ENCODE peak calls at places on chromosomes 4 and X, in six cellular contexts. One of them, this sample, is unnamed.
A peak's percentile ranks its signal among the peaks of the same experiment; 100 is the strongest.

GRCh38 chr4:3303840-3304715 is 11.3 kb downstream of the RGS12 start:
- DNase-seq in globus pallidus: no peak
- DNase-seq in SHP77: no peak
- DNase-seq in GM12892: no peak
- DNase-seq in M059J: no peak
- DNase-seq in activated CD4-positive, alpha-beta T cell treated with anti-CD3 and anti-CD28 coated beads, Interleukin-2, amount 50 U/mL, for 48 hours: no peak
- DNase-seq in this sample: no peak

GRCh38 chr4:80322716-80323115 is 12.8 kb upstream of the CFAP299 start:
- DNase-seq in GM12892: no peak
- DNase-seq in SHP77: no peak
- DNase-seq in M059J: peak; percentile 56
- DNase-seq in globus pallidus: no peak
- DNase-seq in activated CD4-positive, alpha-beta T cell treated with anti-CD3 and anti-CD28 coated beads, Interleukin-2, amount 50 U/mL, for 48 hours: no peak
- DNase-seq in this sample: peak; percentile 52

GRCh38 chr4:114688063-114688462 is 89.5 kb downstream of the UGT8 start:
- DNase-seq in M059J: no peak
- DNase-seq in SHP77: no peak
- DNase-seq in globus pallidus: no peak
- DNase-seq in activated CD4-positive, alpha-beta T cell treated with anti-CD3 and anti-CD28 coated beads, Interleukin-2, amount 50 U/mL, for 48 hours: no peak
- DNase-seq in GM12892: no peak
- DNase-seq in this sample: no peak

GRCh38 chr4:152885185-152885584 is 50.9 kb upstream of the FHDC1 start:
- DNase-seq in GM12892: no peak
- DNase-seq in M059J: no peak
- DNase-seq in activated CD4-positive, alpha-beta T cell treated with anti-CD3 and anti-CD28 coated beads, Interleukin-2, amount 50 U/mL, for 48 hours: no peak
- DNase-seq in globus pallidus: no peak
- DNase-seq in SHP77: no peak
- DNase-seq in this sample: no peak

GRCh38 chr4:138522366-138522765 is 280.2 kb upstream of the SLC7A11 start:
- DNase-seq in GM12892: no peak
- DNase-seq in M059J: peak; percentile 12
- DNase-seq in SHP77: no peak
- DNase-seq in globus pallidus: no peak
- DNase-seq in activated CD4-positive, alpha-beta T cell treated with anti-CD3 and anti-CD28 coated beads, Interleukin-2, amount 50 U/mL, for 48 hours: no peak
- DNase-seq in this sample: peak; percentile 16

GRCh38 chrX:37686348-37686736 is 751 bp downstream of the XK start:
- DNase-seq in activated CD4-positive, alpha-beta T cell treated with anti-CD3 and anti-CD28 coated beads, Interleukin-2, amount 50 U/mL, for 48 hours: no peak
- DNase-seq in M059J: no peak
- DNase-seq in GM12892: no peak
- DNase-seq in globus pallidus: no peak
- DNase-seq in SHP77: peak; percentile 24
- DNase-seq in this sample: no peak

GRCh38 chr4:180925800-180926199 is 1317.4 kb upstream of the TENM3 start:
- DNase-seq in GM12892: no peak
- DNase-seq in SHP77: no peak
- DNase-seq in activated CD4-positive, alpha-beta T cell treated with anti-CD3 and anti-CD28 coated beads, Interleukin-2, amount 50 U/mL, for 48 hours: no peak
- DNase-seq in globus pallidus: no peak
- DNase-seq in M059J: peak; percentile 43
- DNase-seq in this sample: no peak

GRCh38 chr4:38989487-38989886 is 42.7 kb downstream of the TMEM156 start:
- DNase-seq in SHP77: no peak
- DNase-seq in activated CD4-positive, alpha-beta T cell treated with anti-CD3 and anti-CD28 coated beads, Interleukin-2, amount 50 U/mL, for 48 hours: no peak
- DNase-seq in GM12892: no peak
- DNase-seq in M059J: peak; percentile 61
- DNase-seq in globus pallidus: no peak
- DNase-seq in this sample: peak; percentile 41

GRCh38 chr4:127930175-127930574 is 34.8 kb downstream of the MFSD8 start:
- DNase-seq in activated CD4-positive, alpha-beta T cell treated with anti-CD3 and anti-CD28 coated beads, Interleukin-2, amount 50 U/mL, for 48 hours: no peak
- DNase-seq in GM12892: no peak
- DNase-seq in globus pallidus: no peak
- DNase-seq in SHP77: no peak
- DNase-seq in M059J: no peak
- DNase-seq in this sample: no peak

GRCh38 chrX:13007519-13008188 is 32.7 kb downstream of the TMSB4X start:
- DNase-seq in GM12892: no peak
- DNase-seq in SHP77: no peak
- DNase-seq in globus pallidus: no peak
- DNase-seq in M059J: peak; percentile 67
- DNase-seq in activated CD4-positive, alpha-beta T cell treated with anti-CD3 and anti-CD28 coated beads, Interleukin-2, amount 50 U/mL, for 48 hours: no peak
- DNase-seq in this sample: no peak

GRCh38 chr4:69057620-69058409 is 38.5 kb upstream of the UGT2B7 start:
- DNase-seq in SHP77: no peak
- DNase-seq in M059J: no peak
- DNase-seq in globus pallidus: peak; percentile 15
- DNase-seq in GM12892: no peak
- DNase-seq in activated CD4-positive, alpha-beta T cell treated with anti-CD3 and anti-CD28 coated beads, Interleukin-2, amount 50 U/mL, for 48 hours: no peak
- DNase-seq in this sample: no peak

GRCh38 chr4:123121241-123121907 is 199.0 kb upstream of the NUDT6 start:
- DNase-seq in activated CD4-positive, alpha-beta T cell treated with anti-CD3 and anti-CD28 coated beads, Interleukin-2, amount 50 U/mL, for 48 hours: no peak
- DNase-seq in M059J: no peak
- DNase-seq in GM12892: no peak
- DNase-seq in SHP77: no peak
- DNase-seq in globus pallidus: no peak
- DNase-seq in this sample: no peak

This sample was measured in A172.